ENCODE peak calls at places on chromosomes 11 and 22, in four cellular contexts. W is K562, I is GM23338, L is HepG2. Y is an unnamed sample.
A peak's percentile ranks its signal among the peaks of the same experiment; 100 is the strongest.

GRCh38 chr11:10181811-10182210 is 112.2 kb downstream of the SBF2 start:
- DNase-seq in W (no peak), I (peak; percentile 43), L (peak; percentile 32), Y (no peak)

GRCh38 chr11:122201126-122201525 is 85.1 kb upstream of the BLID start:
- DNase-seq in W (no peak), I (no peak), L (no peak), Y (no peak)

GRCh38 chr11:100824041-100824440 is 137.0 kb downstream of the ARHGAP42 start:
- DNase-seq in W (no peak), I (peak; percentile 48), L (no peak), Y (no peak)

GRCh38 chr11:123457187-123457770 is 27.2 kb downstream of the GRAMD1B start:
- DNase-seq in W (no peak), I (no peak), L (no peak), Y (no peak)

GRCh38 chr22:41826430-41827383 is 6.2 kb upstream of the SREBF2 start:
- DNase-seq in W (no peak), I (no peak), L (no peak), Y (no peak)

GRCh38 chr22:46707305-46707704 is 30.7 kb downstream of the CERK start:
- DNase-seq in W (no peak), I (no peak), L (no peak), Y (no peak)

GRCh38 chr11:94543695-94544581 is at the start of gene FUT4:
- DNase-seq in W (peak; percentile 86), I (peak; percentile 94), L (peak; percentile 24), Y (peak; percentile 87)

GRCh38 chr22:46687045-46687444 is 51.0 kb downstream of the CERK start:
- DNase-seq in W (no peak), I (no peak), L (no peak), Y (no peak)

GRCh38 chr11:64165482-64165841 is 451 bp downstream of the MACROD1 start:
- DNase-seq in W (no peak), I (no peak), L (no peak), Y (no peak)

GRCh38 chr22:39661842-39662676 is 91.5 kb downstream of the CACNA1I start:
- DNase-seq in W (peak; percentile 88), I (peak; percentile 97), L (no peak), Y (peak; percentile 96)

GRCh38 chr22:28029201-28029948 is 110.3 kb upstream of the PITPNB start:
- DNase-seq in W (no peak), I (peak; percentile 24), L (no peak), Y (no peak)

GRCh38 chr11:1469911-1470680 is 16.5 kb downstream of the MOB2 start:
- DNase-seq in W (no peak), I (no peak), L (no peak), Y (no peak)

GRCh38 chr11:116874251-116874650 is 36.8 kb upstream of the APOA1 start:
- DNase-seq in W (no peak), I (no peak), L (no peak), Y (no peak)

GRCh38 chr11:116869610-116870009 is 32.2 kb upstream of the APOA1 start:
- DNase-seq in W (no peak), I (peak; percentile 10), L (peak; percentile 52), Y (no peak)

GRCh38 chr11:116873391-116873790 is 36.0 kb upstream of the APOA1 start:
- DNase-seq in W (no peak), I (no peak), L (no peak), Y (no peak)

GRCh38 chr11:116870054-116870453 is 32.6 kb upstream of the APOA1 start:
- DNase-seq in W (no peak), I (no peak), L (no peak), Y (no peak)

GRCh38 chr11:116871248-116871647 is 33.8 kb upstream of the APOA1 start:
- DNase-seq in W (no peak), I (no peak), L (no peak), Y (no peak)
- TF ChIP-seq CREB1 in W (no peak), I (no peak), L (no peak), Y (no peak)

GRCh38 chr22:20205964-20206708 is 55.3 kb upstream of the CCDC188 start:
- DNase-seq in W (peak; percentile 96), I (peak; percentile 70), L (peak; percentile 37), Y (no peak)
- TF ChIP-seq CREB1 in W (no peak), I (no peak), L (no peak), Y (no peak)

GRCh38 chr11:36271794-36272409 is 17.3 kb downstream of the COMMD9 start:
- DNase-seq in W (peak; percentile 27), I (no peak), L (no peak), Y (no peak)
- TF ChIP-seq CREB1 in W (no peak), I (no peak), L (no peak), Y (no peak)

GRCh38 chr11:47863189-47863892 is 15.2 kb upstream of the NUP160 start:
- DNase-seq in W (no peak), I (no peak), L (no peak), Y (no peak)
- TF ChIP-seq CREB1 in W (no peak), I (no peak), L (no peak), Y (no peak)

GRCh38 chr11:73384871-73385692 is 8.9 kb downstream of the RELT start:
- DNase-seq in W (no peak), I (no peak), L (no peak), Y (no peak)
- TF ChIP-seq CREB1 in W (no peak), I (no peak), L (no peak), Y (no peak)

DNA sequence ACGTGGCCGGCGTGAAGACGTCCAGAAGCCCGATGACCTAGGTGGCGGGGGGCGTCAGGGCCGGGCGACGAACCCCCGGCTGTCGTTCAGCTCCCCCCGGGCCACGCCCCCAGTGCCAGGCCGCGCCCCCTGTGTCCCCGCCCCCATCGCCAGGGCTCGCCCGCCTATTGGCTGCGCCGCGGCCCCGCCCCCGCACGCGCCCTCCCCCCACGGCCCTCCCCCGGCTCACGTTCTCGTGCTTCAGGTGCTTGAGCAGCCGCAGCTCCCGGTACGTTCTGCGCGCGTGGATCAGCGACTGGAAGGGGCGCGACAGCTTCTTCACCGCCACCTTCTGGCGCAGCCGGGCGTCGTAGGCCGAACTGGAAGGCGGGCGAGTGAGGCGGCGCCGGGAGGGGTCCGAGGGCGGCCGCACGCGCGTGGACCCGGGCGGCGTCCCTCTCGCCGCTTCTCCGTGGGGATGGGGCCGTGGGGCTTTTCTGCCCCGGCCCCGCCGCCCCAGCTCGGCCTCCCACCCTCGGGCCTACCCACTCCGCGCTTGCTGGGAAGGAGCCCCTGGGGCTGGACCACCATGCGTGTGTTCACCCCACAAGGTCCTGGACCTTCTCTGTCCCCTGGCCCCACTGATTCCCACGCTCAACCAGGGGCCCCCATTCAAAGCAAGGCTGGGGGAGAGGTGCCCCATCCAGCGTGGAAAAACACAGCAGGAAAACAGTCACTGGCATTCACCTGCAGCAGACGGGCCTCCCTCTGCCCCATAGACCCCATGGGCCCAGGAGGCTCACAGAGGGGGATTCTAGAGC is 2.4 kb downstream of the MAPK11 start:
- DNase-seq in W (peak; percentile 71), I (peak; percentile 81), L (no peak), Y (peak; percentile 74)
- TF ChIP-seq CREB1 in W (no peak), I (no peak), L (no peak), Y (no peak)

GRCh38 chr11:111697910-111698309 is 68.3 kb downstream of the PPP2R1B start:
- DNase-seq in W (no peak), I (no peak), L (no peak), Y (no peak)

GRCh38 chr11:111693224-111693937 is 72.8 kb downstream of the PPP2R1B start:
- DNase-seq in W (no peak), I (no peak), L (no peak), Y (no peak)

GRCh38 chr11:111696556-111696955 is 69.6 kb downstream of the PPP2R1B start:
- DNase-seq in W (no peak), I (no peak), L (no peak), Y (no peak)

GRCh38 chr11:111691731-111692130 is 74.5 kb downstream of the PPP2R1B start:
- DNase-seq in W (no peak), I (no peak), L (peak; percentile 6), Y (no peak)

DNA sequence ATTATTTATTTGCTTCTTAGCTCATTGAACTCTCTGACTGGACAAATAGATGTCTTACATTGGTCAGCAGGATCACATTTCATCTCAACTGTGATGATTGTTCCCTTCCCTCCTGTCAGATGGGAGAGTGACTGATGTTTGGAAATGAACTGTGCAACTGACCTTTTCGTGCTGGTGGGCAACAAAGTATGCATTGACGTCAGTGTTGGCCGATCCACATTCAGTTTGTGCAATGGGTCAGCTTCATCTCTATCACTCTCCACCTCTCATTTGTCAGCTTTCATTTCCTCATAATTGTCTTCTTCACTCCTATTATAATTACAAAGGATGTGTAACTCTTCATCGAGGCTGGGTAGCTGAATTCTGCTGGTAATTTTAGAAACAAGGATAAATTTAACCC is 71.3 kb downstream of the PPP2R1B start:
- DNase-seq in W (no peak), I (no peak), L (no peak), Y (no peak)
- TF ChIP-seq CREB1 in W (no peak), I (no peak), L (no peak), Y (no peak)

GRCh38 chr11:18710545-18710944 is 12.0 kb downstream of the TMEM86A start:
- DNase-seq in W (no peak), I (no peak), L (no peak), Y (no peak)
- TF ChIP-seq CREB1 in W (no peak), I (no peak), L (no peak), Y (no peak)

Y was measured in WTC11.